ENCODE peak calls at places on chromosomes 1 and 21, in five cellular contexts. One of them, this sample, is unnamed.

GRCh38 chr1:241696172-241696814 is 44.2 kb downstream of the WDR64 start:
- DNase-seq in IMR-90: no peak
- DNase-seq in K562: peak
- DNase-seq in GM12878: no peak
- DNase-seq in HepG2: no peak
- DNase-seq in this sample: no peak

GRCh38 chr1:36366091-36366661 is 19.5 kb downstream of the STK40 start:
- DNase-seq in IMR-90: peak
- DNase-seq in K562: no peak
- DNase-seq in GM12878: no peak
- DNase-seq in HepG2: no peak
- DNase-seq in this sample: peak

GRCh38 chr1:219549215-219549614 is 63.7 kb downstream of the ZC3H11B start:
- DNase-seq in IMR-90: no peak
- DNase-seq in K562: no peak
- DNase-seq in GM12878: no peak
- DNase-seq in HepG2: no peak
- DNase-seq in this sample: no peak

GRCh38 chr1:1162597-1163537 is 10.8 kb upstream of the TTLL10 start:
- DNase-seq in IMR-90: no peak
- DNase-seq in K562: no peak
- DNase-seq in GM12878: no peak
- DNase-seq in HepG2: no peak
- DNase-seq in this sample: no peak

GRCh38 chr21:41868062-41868710 is 11.0 kb downstream of the PRDM15 start:
- DNase-seq in IMR-90: peak
- DNase-seq in K562: no peak
- DNase-seq in GM12878: peak
- DNase-seq in HepG2: no peak
- DNase-seq in this sample: no peak

GRCh38 chr1:61043010-61043820 is 39.1 kb upstream of the NFIA start:
- DNase-seq in IMR-90: peak
- DNase-seq in K562: no peak
- DNase-seq in GM12878: no peak
- DNase-seq in HepG2: peak
- DNase-seq in this sample: peak

GRCh38 chr1:244011251-244011650 is 39.8 kb upstream of the ZBTB18 start:
- DNase-seq in IMR-90: peak
- DNase-seq in K562: no peak
- DNase-seq in GM12878: no peak
- DNase-seq in HepG2: no peak
- DNase-seq in this sample: no peak

GRCh38 chr1:35726814-35727433 is 8.2 kb upstream of the C1orf216 start:
- DNase-seq in IMR-90: peak
- DNase-seq in K562: peak
- DNase-seq in GM12878: no peak
- DNase-seq in HepG2: peak
- DNase-seq in this sample: peak

GRCh38 chr1:85109475-85109874 is 61.2 kb upstream of the MCOLN3 start:
- DNase-seq in IMR-90: peak
- DNase-seq in K562: peak
- DNase-seq in GM12878: no peak
- DNase-seq in HepG2: peak
- DNase-seq in this sample: peak

GRCh38 chr21:35229290-35229689 is 180.2 kb upstream of the RUNX1 start:
- DNase-seq in IMR-90: no peak
- DNase-seq in K562: peak
- DNase-seq in GM12878: no peak
- DNase-seq in HepG2: no peak
- DNase-seq in this sample: no peak

GRCh38 chr1:84971957-84972356 is 25.0 kb downstream of the MCOLN2 start:
- DNase-seq in IMR-90: no peak
- DNase-seq in K562: no peak
- DNase-seq in GM12878: no peak
- DNase-seq in HepG2: no peak
- DNase-seq in this sample: no peak

GRCh38 chr1:54001620-54002019 is 16.4 kb downstream of the LDLRAD1 start:
- DNase-seq in IMR-90: no peak
- DNase-seq in K562: no peak
- DNase-seq in GM12878: no peak
- DNase-seq in HepG2: peak
- DNase-seq in this sample: no peak

GRCh38 chr1:232620356-232620841 is 9.5 kb downstream of the SIPA1L2 start:
- DNase-seq in IMR-90: peak
- DNase-seq in K562: peak
- DNase-seq in GM12878: no peak
- DNase-seq in HepG2: no peak
- DNase-seq in this sample: peak

GRCh38 chr1:97603218-97603617 is 317.6 kb downstream of the DPYD start:
- DNase-seq in IMR-90: no peak
- DNase-seq in K562: no peak
- DNase-seq in GM12878: no peak
- DNase-seq in HepG2: no peak
- DNase-seq in this sample: no peak

GRCh38 chr1:118659646-118660045 is 328.5 kb downstream of the TBX15 start:
- DNase-seq in IMR-90: no peak
- DNase-seq in K562: no peak
- DNase-seq in GM12878: no peak
- DNase-seq in HepG2: no peak
- DNase-seq in this sample: no peak

GRCh38 chr21:14959343-14959742 is 105.5 kb downstream of the NRIP1 start:
- DNase-seq in IMR-90: peak
- DNase-seq in K562: no peak
- DNase-seq in GM12878: no peak
- DNase-seq in HepG2: no peak
- DNase-seq in this sample: no peak

DNA sequence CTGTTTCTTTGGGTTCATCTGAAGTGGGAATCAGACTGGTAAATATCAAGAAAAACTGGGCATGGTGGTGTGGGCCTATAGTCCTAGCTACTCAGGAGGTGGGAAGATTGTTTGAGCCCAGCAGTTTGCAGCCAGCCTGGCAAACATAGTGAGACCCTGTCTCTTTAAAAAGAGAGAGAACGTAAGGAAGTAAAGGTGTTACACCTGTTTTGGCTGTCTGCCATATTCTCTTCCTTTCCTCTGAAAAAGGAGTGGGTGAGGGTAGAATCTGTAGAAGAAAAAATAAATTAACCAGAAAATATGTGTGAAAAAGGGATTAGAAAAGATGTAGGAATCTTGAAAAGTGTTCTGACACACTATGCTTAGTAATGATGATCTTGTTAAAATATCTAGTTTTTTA is 20.0 kb downstream of the AHCYL1 start:
- DNase-seq in IMR-90: no peak
- DNase-seq in K562: no peak
- DNase-seq in GM12878: no peak
- DNase-seq in HepG2: no peak
- DNase-seq in this sample: no peak
- H3K27ac ChIP-seq in IMR-90: peak
- H3K27ac ChIP-seq in K562: peak
- H3K27ac ChIP-seq in GM12878: peak
- H3K27ac ChIP-seq in HepG2: peak
- H3K27ac ChIP-seq in this sample: peak

GRCh38 chr1:167681024-167681423 is 40.8 kb upstream of the MPZL1 start:
- DNase-seq in IMR-90: no peak
- DNase-seq in K562: no peak
- DNase-seq in GM12878: no peak
- DNase-seq in HepG2: no peak
- DNase-seq in this sample: peak
- H3K4me2 ChIP-seq in IMR-90: no peak
- H3K4me2 ChIP-seq in K562: no peak
- H3K4me2 ChIP-seq in GM12878: peak
- H3K4me2 ChIP-seq in HepG2: no peak
- H3K4me2 ChIP-seq in this sample: no peak

GRCh38 chr1:62995173-62995572 is 211.2 kb downstream of the ATG4C start:
- DNase-seq in IMR-90: no peak
- DNase-seq in K562: no peak
- DNase-seq in GM12878: no peak
- DNase-seq in HepG2: no peak
- DNase-seq in this sample: no peak

GRCh38 chr1:63005812-63006211 is 221.9 kb downstream of the ATG4C start:
- DNase-seq in IMR-90: no peak
- DNase-seq in K562: no peak
- DNase-seq in GM12878: no peak
- DNase-seq in HepG2: no peak
- DNase-seq in this sample: no peak

GRCh38 chr1:63004868-63005267 is 220.9 kb downstream of the ATG4C start:
- DNase-seq in IMR-90: no peak
- DNase-seq in K562: peak
- DNase-seq in GM12878: no peak
- DNase-seq in HepG2: peak
- DNase-seq in this sample: peak

GRCh38 chr1:62997849-62998248 is 213.9 kb downstream of the ATG4C start:
- DNase-seq in IMR-90: no peak
- DNase-seq in K562: no peak
- DNase-seq in GM12878: no peak
- DNase-seq in HepG2: no peak
- DNase-seq in this sample: no peak

GRCh38 chr1:63000508-63000907 is 216.6 kb downstream of the ATG4C start:
- DNase-seq in IMR-90: no peak
- DNase-seq in K562: no peak
- DNase-seq in GM12878: no peak
- DNase-seq in HepG2: no peak
- DNase-seq in this sample: no peak
- TF ChIP-seq MXI1 in IMR-90: no peak
- TF ChIP-seq MXI1 in K562: no peak
- TF ChIP-seq MXI1 in GM12878: no peak
- TF ChIP-seq MXI1 in HepG2: no peak
- TF ChIP-seq MXI1 in this sample: no peak

GRCh38 chr1:207841907-207842306 is 69.0 kb downstream of the CD34 start:
- DNase-seq in IMR-90: no peak
- DNase-seq in K562: no peak
- DNase-seq in GM12878: no peak
- DNase-seq in HepG2: no peak
- DNase-seq in this sample: no peak
- H3K27ac ChIP-seq in IMR-90: no peak
- H3K27ac ChIP-seq in K562: no peak
- H3K27ac ChIP-seq in GM12878: no peak
- H3K27ac ChIP-seq in HepG2: no peak
- H3K27ac ChIP-seq in this sample: no peak

DNA sequence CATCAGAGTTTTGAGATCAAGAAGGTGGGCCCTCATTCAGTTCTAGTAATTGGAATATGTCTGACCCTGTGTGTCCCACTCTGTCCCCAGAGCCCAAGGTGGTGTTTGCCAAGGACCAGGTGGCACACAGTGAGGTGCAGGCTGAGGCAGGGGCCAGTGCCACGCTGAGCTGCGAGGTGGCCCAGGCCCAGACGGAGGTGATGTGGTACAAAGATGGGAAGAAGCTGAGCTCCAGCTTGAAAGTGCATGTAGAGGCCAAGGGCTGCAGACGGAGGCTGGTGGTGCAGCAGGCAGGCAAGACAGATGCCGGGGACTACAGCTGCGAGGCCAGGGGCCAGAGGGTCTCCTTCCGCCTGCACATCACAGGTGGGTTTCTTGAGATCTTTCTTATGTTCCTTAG is 35.2 kb downstream of the OBSCN start:
- DNase-seq in IMR-90: no peak
- DNase-seq in K562: no peak
- DNase-seq in GM12878: no peak
- DNase-seq in HepG2: no peak
- DNase-seq in this sample: no peak
- H3K4me2 ChIP-seq in IMR-90: no peak
- H3K4me2 ChIP-seq in K562: no peak
- H3K4me2 ChIP-seq in GM12878: no peak
- H3K4me2 ChIP-seq in HepG2: no peak
- H3K4me2 ChIP-seq in this sample: no peak

This sample was measured in SK-N-SH.